ENCODE peak calls at places on chromosomes 12 and 14, in seven cellular contexts. F is transverse colon, W is breast epithelium, N is stomach, I is HepG2, P is HCT116, J is endothelial cell of umbilical vein. V is an unnamed sample.

GRCh38 chr14:105165134-105165704 is 3.4 kb downstream of the JAG2 start:
- DNase-seq in W (no peak), F (peak), J (no peak), P (no peak), N (no peak), I (no peak), V (no peak)

GRCh38 chr12:26691234-26691970 is 141.6 kb downstream of the ITPR2 start:
- DNase-seq in W (no peak), I (peak), J (peak), F (no peak), P (peak), N (no peak), V (no peak)

GRCh38 chr12:57756406-57757341 is 1.8 kb downstream of the MARCHF9 start:
- DNase-seq in P (no peak), J (no peak), W (no peak), F (peak), N (peak), I (no peak), V (no peak)

GRCh38 chr14:22842211-22843122 is 6.1 kb downstream of the MMP14 start:
- DNase-seq in N (no peak), P (no peak), F (no peak), J (no peak), I (no peak), W (no peak), V (no peak)

GRCh38 chr14:100471451-100472093 is 115.6 kb downstream of the BEGAIN start:
- DNase-seq in P (peak), J (no peak), I (no peak), N (no peak), W (peak), F (no peak), V (no peak)

GRCh38 chr14:67311868-67312267 is 47.7 kb downstream of the ATP6V1D start:
- DNase-seq in F (no peak), W (no peak), I (peak), N (no peak), P (no peak), J (no peak), V (no peak)

GRCh38 chr12:91841786-91842185 is 303.9 kb downstream of the BTG1 start:
- DNase-seq in P (no peak), F (no peak), N (no peak), I (no peak), J (no peak), W (no peak), V (no peak)

GRCh38 chr12:55931780-55932545 is 1.0 kb downstream of the DGKA start:
- DNase-seq in W (peak), J (peak), N (peak), P (no peak), F (peak), I (no peak), V (no peak)

GRCh38 chr12:57795354-57795753 is 12.8 kb downstream of the TSFM start:
- DNase-seq in P (no peak), W (no peak), F (no peak), I (no peak), N (no peak), J (no peak), V (no peak)

GRCh38 chr14:54570651-54571415 is 3.9 kb downstream of the SAMD4A start:
- DNase-seq in I (no peak), W (no peak), F (no peak), P (no peak), N (no peak), J (peak), V (no peak)

GRCh38 chr14:104316723-104317499 is 178.5 kb downstream of the KIF26A start:
- DNase-seq in N (peak), P (no peak), I (no peak), F (no peak), W (no peak), J (no peak), V (no peak)

GRCh38 chr14:87045241-87045640 is 947.7 kb downstream of the GALC start:
- DNase-seq in F (no peak), I (no peak), N (no peak), J (no peak), W (no peak), P (no peak), V (no peak)

GRCh38 chr12:55072093-55072492 is 52.3 kb downstream of the NEUROD4 start:
- DNase-seq in J (peak), I (peak), W (no peak), P (peak), N (peak), F (peak), V (no peak)

GRCh38 chr12:124736115-124737039 is 127.3 kb downstream of the SCARB1 start:
- DNase-seq in I (no peak), J (no peak), F (no peak), N (no peak), P (no peak), W (no peak), V (no peak)

GRCh38 chr14:78319826-78320635 is 149.9 kb downstream of the NRXN3 start:
- DNase-seq in F (no peak), I (no peak), P (no peak), N (no peak), W (no peak), J (no peak), V (no peak)

GRCh38 chr12:120228041-120228290 is 27.1 kb upstream of the RPLP0 start:
- DNase-seq in W (no peak), N (no peak), J (no peak), I (no peak), F (no peak), P (no peak), V (no peak)

GRCh38 chr12:89098390-89099102 is 253.8 kb downstream of the DUSP6 start:
- DNase-seq in W (no peak), P (no peak), I (no peak), N (peak), F (no peak), J (no peak), V (no peak)

GRCh38 chr14:23056257-23056955 is 914 bp downstream of the CDH24 start:
- DNase-seq in F (peak), N (peak), W (no peak), P (peak), I (peak), J (peak), V (no peak)

GRCh38 chr14:73240816-73241480 is 3.6 kb downstream of the PAPLN start:
- DNase-seq in F (no peak), W (no peak), N (no peak), J (no peak), P (no peak), I (no peak), V (no peak)

GRCh38 chr12:47282206-47282605 is 202.4 kb upstream of the AMIGO2 start:
- DNase-seq in N (no peak), J (no peak), F (no peak), I (no peak), P (no peak), W (no peak), V (no peak)

GRCh38 chr14:89420502-89420901 is 3.5 kb upstream of the FOXN3 start:
- DNase-seq in I (peak), P (no peak), F (no peak), J (no peak), N (no peak), W (no peak), V (no peak)

GRCh38 chr14:75453817-75454434 is 26.1 kb downstream of the JDP2 start:
- DNase-seq in W (no peak), N (no peak), F (no peak), I (no peak), P (no peak), J (no peak), V (no peak)

GRCh38 chr12:51695241-51696010 is 104.4 kb downstream of the SCN8A start:
- DNase-seq in W (no peak), P (no peak), I (no peak), N (no peak), J (no peak), F (no peak), V (no peak)

GRCh38 chr14:93286212-93286890 is 46.5 kb downstream of the BTBD7 start:
- DNase-seq in W (no peak), F (no peak), P (no peak), I (no peak), N (no peak), J (no peak), V (no peak)

GRCh38 chr12:15404485-15404884 is 82.2 kb downstream of the PTPRO start:
- DNase-seq in I (no peak), N (no peak), J (peak), P (no peak), F (no peak), W (no peak), V (no peak)

GRCh38 chr14:66117600-66117999 is 368.6 kb upstream of the CCDC196 start:
- DNase-seq in I (no peak), N (no peak), W (no peak), F (no peak), P (peak), J (peak), V (no peak)

GRCh38 chr12:57816001-57816854 is 2.3 kb downstream of the AVIL start:
- DNase-seq in I (no peak), J (no peak), W (no peak), P (no peak), F (no peak), N (no peak), V (no peak)

GRCh38 chr12:80936642-80937390 is 918 bp downstream of the LIN7A start:
- DNase-seq in P (peak), F (peak), J (peak), W (peak), N (peak), I (peak), V (no peak)

GRCh38 chr14:22848391-22849164 is 12.2 kb downstream of the MMP14 start:
- DNase-seq in F (peak), P (no peak), I (no peak), W (peak), J (peak), N (peak), V (no peak)

GRCh38 chr12:25436206-25436912 is 116.7 kb downstream of the LMNTD1 start:
- DNase-seq in J (peak), P (peak), I (peak), F (no peak), W (no peak), N (no peak), V (no peak)

GRCh38 chr14:23442721-23443356 is 7.4 kb upstream of the MYH7 start:
- DNase-seq in F (no peak), N (no peak), J (no peak), I (no peak), W (no peak), P (no peak), V (no peak)

DNA sequence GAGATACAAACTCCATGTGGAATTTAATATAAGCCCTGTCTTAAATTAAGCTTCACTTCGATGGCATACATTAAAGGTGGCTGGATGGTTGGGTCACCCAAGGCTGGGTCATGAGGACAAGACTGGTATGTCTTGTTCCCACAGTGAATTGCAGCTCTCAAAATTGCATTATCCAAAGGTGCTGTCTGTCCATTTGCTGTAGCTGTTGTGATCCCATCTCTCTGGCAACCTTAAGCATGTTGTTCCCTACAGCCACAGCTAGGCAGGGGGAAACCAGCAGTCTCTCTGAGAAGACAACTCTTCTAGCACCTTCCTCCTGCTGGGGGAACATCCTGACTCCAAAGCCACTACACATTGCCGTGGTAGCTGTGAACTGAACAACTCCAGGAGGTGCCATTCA is 187.0 kb downstream of the NUAK1 start:
- DNase-seq in P (no peak), F (no peak), N (no peak), I (no peak), J (no peak), W (no peak), V (no peak)
- TF ChIP-seq POLR2A in P (no peak), F (no peak), N (no peak), I (no peak), J (no peak), W (no peak), V (no peak)

GRCh38 chr14:33098016-33098415 is 159.3 kb downstream of the NPAS3 start:
- DNase-seq in W (no peak), I (no peak), J (no peak), F (no peak), N (no peak), P (no peak), V (no peak)

GRCh38 chr14:33103489-33103888 is 164.8 kb downstream of the NPAS3 start:
- DNase-seq in W (no peak), P (no peak), I (no peak), F (no peak), N (no peak), J (no peak), V (no peak)

DNA sequence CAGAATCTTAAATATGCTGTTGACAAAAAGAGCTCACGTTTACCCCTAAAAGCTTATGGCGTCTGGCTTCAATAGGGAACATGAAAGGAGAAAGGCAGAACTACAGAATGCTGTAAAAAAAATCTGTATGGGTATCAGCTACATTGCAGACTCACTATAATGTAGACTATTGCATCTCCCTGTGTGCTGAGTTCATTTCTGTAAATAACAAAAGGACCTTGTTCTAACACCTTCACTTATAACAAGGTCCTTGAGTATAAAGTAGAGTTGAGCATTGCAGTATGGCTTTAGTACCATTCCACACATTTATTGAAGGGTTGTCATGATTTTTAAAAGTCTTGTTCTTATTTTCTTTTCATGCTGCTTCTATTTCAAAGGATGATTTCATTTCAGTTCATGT is 165.3 kb downstream of the NPAS3 start:
- DNase-seq in N (no peak), J (no peak), W (no peak), P (no peak), I (no peak), F (no peak), V (no peak)
- TF ChIP-seq POLR2AphosphoS5 in N (no peak), J (no peak), W (no peak), P (no peak), I (no peak), F (no peak), V (no peak)

GRCh38 chr12:95342008-95342407 is 124.4 kb downstream of the VEZT start:
- DNase-seq in I (no peak), J (no peak), P (no peak), F (no peak), N (no peak), W (no peak), V (no peak)

GRCh38 chr12:95339086-95339788 is 121.6 kb downstream of the VEZT start:
- DNase-seq in J (no peak), W (no peak), N (no peak), F (no peak), P (no peak), I (no peak), V (no peak)

GRCh38 chr12:95349291-95349690 is 124.7 kb upstream of the METAP2 start:
- DNase-seq in F (no peak), P (no peak), J (no peak), W (no peak), N (no peak), I (no peak), V (no peak)

GRCh38 chr12:95343461-95344230 is 126.0 kb downstream of the VEZT start:
- DNase-seq in W (no peak), P (no peak), N (no peak), F (no peak), J (no peak), I (no peak), V (no peak)
- H3K27ac ChIP-seq in W (no peak), P (no peak), N (no peak), F (no peak), J (no peak), I (no peak), V (no peak)

DNA sequence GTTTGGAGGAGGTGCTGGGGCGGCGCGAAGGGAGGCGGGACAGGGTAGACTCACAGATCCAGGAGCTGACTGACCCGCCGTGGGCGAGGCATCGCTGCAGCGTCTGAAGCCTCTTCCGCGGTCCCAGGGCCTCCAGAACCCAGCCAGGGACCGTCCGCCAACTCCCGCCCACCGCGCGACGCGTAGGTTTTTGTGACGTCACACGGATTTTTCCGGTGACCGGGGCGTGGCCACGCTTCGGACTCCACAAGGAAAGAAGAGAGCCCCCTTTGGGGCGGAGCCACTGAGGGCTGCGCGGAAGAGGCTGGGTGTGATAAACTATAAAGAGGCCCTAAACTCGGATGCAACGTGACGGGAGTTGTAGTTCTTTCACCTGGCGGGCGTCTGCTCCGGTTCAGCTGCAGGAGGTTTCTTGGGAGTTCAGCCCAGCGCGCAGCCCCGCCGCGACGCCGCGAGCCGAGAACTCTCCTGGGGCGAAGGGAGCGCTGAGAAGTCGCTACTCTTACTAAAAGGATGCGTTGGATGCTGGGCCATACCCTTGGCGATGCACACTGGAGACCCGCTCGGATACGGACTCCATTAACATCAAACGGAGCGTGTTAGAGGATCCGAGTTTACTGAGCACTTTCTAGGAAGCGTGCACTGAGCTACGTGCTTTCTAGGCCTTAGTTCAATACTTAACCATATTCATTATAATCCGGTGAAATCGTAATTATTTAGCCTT is at the start of gene AMN1:
- DNase-seq in P (peak), W (peak), J (peak), N (peak), F (peak), I (peak), V (peak)
- TF ChIP-seq POLR2A in P (no peak), W (peak), J (peak), N (no peak), F (peak), I (peak), V (peak)